ENCODE peak calls at places on chromosomes 13 and 19, in seven cellular contexts. N, T, W, A, D, P and K are unnamed samples.

GRCh38 chr13:77876176-77876575 is 42.5 kb downstream of the EDNRB start:
- DNase-seq in N (no peak), T (no peak), W (no peak), A (no peak), D (no peak), P (no peak), K (no peak)

GRCh38 chr13:52010890-52011689 is at the start of gene ATP7B:
- DNase-seq in N (peak), T (no peak), W (no peak), A (peak), D (peak), P (peak), K (no peak)

GRCh38 chr13:25112856-25113255 is 16.9 kb downstream of the PABPC3 start:
- DNase-seq in N (no peak), T (no peak), W (no peak), A (no peak), D (no peak), P (no peak), K (no peak)

GRCh38 chr19:13839193-13839937 is 37.6 kb upstream of the NANOS3 start:
- DNase-seq in N (peak), T (peak), W (no peak), A (no peak), D (peak), P (peak), K (peak)

GRCh38 chr19:9323557-9323918 is 441 bp upstream of the ZNF559 start:
- DNase-seq in N (no peak), T (peak), W (peak), A (peak), D (peak), P (peak), K (peak)

GRCh38 chr19:47608908-47609879 is at the start of gene BICRA:
- DNase-seq in N (peak), T (no peak), W (no peak), A (peak), D (peak), P (peak), K (peak)

GRCh38 chr19:7515471-7516226 is at the start of gene ZNF358:
- DNase-seq in N (peak), T (no peak), W (no peak), A (peak), D (peak), P (peak), K (peak)

GRCh38 chr19:40584007-40584406 is 7.3 kb downstream of the SHKBP1 start:
- DNase-seq in N (no peak), T (no peak), W (no peak), A (no peak), D (no peak), P (peak), K (no peak)

GRCh38 chr19:17202249-17202648 is 12.9 kb upstream of the USE1 start:
- DNase-seq in N (no peak), T (no peak), W (peak), A (no peak), D (no peak), P (no peak), K (no peak)

GRCh38 chr13:98495627-98496238 is 81.2 kb downstream of the STK24 start:
- DNase-seq in N (no peak), T (no peak), W (no peak), A (peak), D (no peak), P (peak), K (no peak)

GRCh38 chr19:18349524-18350128 is 9.2 kb downstream of the PGPEP1 start:
- DNase-seq in N (peak), T (no peak), W (no peak), A (peak), D (peak), P (peak), K (peak)

GRCh38 chr13:104586010-104586746 is 1520.0 kb upstream of the SLC10A2 start:
- DNase-seq in N (no peak), T (no peak), W (peak), A (no peak), D (no peak), P (no peak), K (no peak)

GRCh38 chr19:15315101-15315500 is 17.2 kb downstream of the BRD4 start:
- DNase-seq in N (no peak), T (no peak), W (no peak), A (no peak), D (no peak), P (no peak), K (no peak)

GRCh38 chr19:12782424-12783225 is 7.3 kb upstream of the HOOK2 start:
- DNase-seq in N (peak), T (no peak), W (no peak), A (no peak), D (peak), P (peak), K (peak)

GRCh38 chr13:30577381-30577780 is 40.3 kb upstream of the USPL1 start:
- DNase-seq in N (no peak), T (peak), W (peak), A (peak), D (no peak), P (no peak), K (no peak)

GRCh38 chr19:39078436-39079200 is 5.5 kb upstream of the ACP7 start:
- DNase-seq in N (no peak), T (no peak), W (peak), A (peak), D (no peak), P (no peak), K (no peak)

GRCh38 chr13:62710766-62711165 is 1295.1 kb upstream of the PCDH20 start:
- DNase-seq in N (no peak), T (no peak), W (no peak), A (no peak), D (no peak), P (no peak), K (no peak)

GRCh38 chr13:91174886-91175501 is 172.5 kb upstream of the MIR17HG start:
- DNase-seq in N (no peak), T (no peak), W (no peak), A (no peak), D (no peak), P (no peak), K (no peak)

GRCh38 chr19:36215276-36216171 is 618 bp downstream of the ZNF146 start:
- DNase-seq in N (no peak), T (no peak), W (no peak), A (no peak), D (no peak), P (peak), K (no peak)

GRCh38 chr19:50607874-50608785 is 31.6 kb downstream of the SYT3 start:
- DNase-seq in N (peak), T (peak), W (peak), A (peak), D (peak), P (peak), K (no peak)

GRCh38 chr13:106047859-106048258 is 487.6 kb downstream of the EFNB2 start:
- DNase-seq in N (no peak), T (no peak), W (no peak), A (no peak), D (no peak), P (no peak), K (no peak)

GRCh38 chr13:51758691-51759090 is 45.3 kb downstream of the DHRS12 start:
- DNase-seq in N (peak), T (no peak), W (no peak), A (no peak), D (no peak), P (no peak), K (no peak)

GRCh38 chr19:44602071-44602470 is 11.3 kb upstream of the IGSF23 start:
- DNase-seq in N (no peak), T (no peak), W (no peak), A (no peak), D (no peak), P (no peak), K (no peak)

GRCh38 chr19:44605547-44605946 is 7.8 kb upstream of the IGSF23 start:
- DNase-seq in N (no peak), T (no peak), W (no peak), A (no peak), D (no peak), P (no peak), K (no peak)

GRCh38 chr19:44600466-44600865 is 12.9 kb upstream of the IGSF23 start:
- DNase-seq in N (no peak), T (no peak), W (no peak), A (no peak), D (no peak), P (no peak), K (no peak)

GRCh38 chr19:44604241-44604640 is 9.1 kb upstream of the IGSF23 start:
- DNase-seq in N (no peak), T (no peak), W (no peak), A (no peak), D (no peak), P (no peak), K (no peak)

GRCh38 chr19:44603201-44603945 is 10.0 kb upstream of the IGSF23 start:
- DNase-seq in N (no peak), T (no peak), W (no peak), A (no peak), D (no peak), P (no peak), K (peak)
- TF ChIP-seq JUND in N (no peak), T (no peak), W (no peak), A (no peak), D (no peak), P (peak), K (no peak)

DNA sequence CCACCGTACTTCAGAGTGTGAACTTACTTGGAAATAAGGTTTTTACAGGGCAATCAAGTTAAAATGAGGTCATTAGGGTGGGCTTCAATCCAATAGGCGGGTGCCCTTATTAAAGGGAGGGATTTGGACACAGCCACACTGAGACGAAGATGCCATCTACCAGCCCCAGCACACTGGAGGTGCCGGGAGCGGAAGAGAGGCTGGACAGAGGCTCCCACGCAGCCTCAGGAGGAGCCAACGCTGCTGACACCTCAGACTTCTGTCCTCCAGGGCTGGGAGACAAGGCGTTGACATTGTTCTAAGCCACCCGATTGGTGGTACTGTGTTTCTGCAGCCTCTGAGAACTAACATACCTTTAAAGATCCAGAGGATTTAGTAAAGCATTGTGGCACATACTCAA is 12.6 kb upstream of the RAB20 start:
- DNase-seq in N (no peak), T (no peak), W (no peak), A (no peak), D (no peak), P (no peak), K (no peak)
- TF ChIP-seq JUND in N (no peak), T (no peak), W (no peak), A (no peak), D (no peak), P (no peak), K (no peak)

DNA sequence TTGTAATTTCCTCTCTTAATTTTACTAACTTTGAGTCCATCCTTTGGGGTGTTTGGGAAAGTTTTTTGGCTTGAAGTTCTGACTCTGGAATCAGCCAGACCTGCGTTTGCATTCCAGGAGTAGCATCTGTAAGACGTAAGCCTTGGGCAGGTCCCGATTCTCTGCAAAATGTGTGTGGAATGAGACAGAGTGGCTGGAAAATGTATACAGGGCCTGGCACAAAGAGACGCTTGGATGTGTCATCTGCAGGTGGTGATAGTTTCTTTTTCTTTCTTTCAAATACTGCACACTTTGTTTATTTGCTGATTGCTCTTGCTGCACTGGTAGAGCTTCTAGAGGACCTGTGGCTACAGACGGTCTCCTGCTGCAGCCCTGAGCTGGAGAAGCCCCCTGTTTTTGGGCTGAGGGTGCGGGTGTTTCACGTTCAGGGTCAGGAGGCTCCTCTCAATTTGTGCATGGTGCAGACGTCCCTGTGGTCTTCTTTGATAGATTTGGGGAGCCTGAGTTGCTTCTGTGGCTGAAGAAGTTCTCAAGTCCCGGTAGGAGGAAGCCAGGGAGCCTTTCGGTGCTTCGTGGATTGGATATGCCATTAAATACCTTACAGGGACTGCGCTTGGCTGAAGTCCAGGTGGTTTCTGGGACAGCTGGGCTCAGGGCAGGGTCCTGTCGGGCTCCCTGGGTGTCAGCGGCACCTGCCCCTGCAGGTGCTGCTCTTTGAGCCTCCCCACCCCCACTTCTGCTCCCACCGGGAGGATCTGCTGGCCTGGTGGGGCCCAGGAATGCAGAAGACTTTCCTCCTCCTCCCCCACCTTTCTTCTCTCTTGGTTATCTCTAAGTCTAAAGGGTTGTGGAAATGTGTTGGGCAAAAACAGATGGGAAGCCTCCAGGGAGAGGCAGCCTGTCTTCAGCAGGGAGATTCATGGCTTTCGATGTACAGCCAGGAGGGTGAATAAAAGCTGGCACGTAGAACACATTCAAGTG is 44.1 kb upstream of the GAS6 start:
- DNase-seq in N (no peak), T (no peak), W (no peak), A (no peak), D (no peak), P (no peak), K (no peak)
- TF ChIP-seq JUND in N (no peak), T (no peak), W (no peak), A (no peak), D (no peak), P (peak), K (no peak)

GRCh38 chr19:347946-348861 is 3.6 kb upstream of the MIER2 start:
- DNase-seq in N (no peak), T (no peak), W (no peak), A (peak), D (no peak), P (no peak), K (no peak)
- TF ChIP-seq JUND in N (no peak), T (no peak), W (no peak), A (no peak), D (no peak), P (no peak), K (no peak)

DNA sequence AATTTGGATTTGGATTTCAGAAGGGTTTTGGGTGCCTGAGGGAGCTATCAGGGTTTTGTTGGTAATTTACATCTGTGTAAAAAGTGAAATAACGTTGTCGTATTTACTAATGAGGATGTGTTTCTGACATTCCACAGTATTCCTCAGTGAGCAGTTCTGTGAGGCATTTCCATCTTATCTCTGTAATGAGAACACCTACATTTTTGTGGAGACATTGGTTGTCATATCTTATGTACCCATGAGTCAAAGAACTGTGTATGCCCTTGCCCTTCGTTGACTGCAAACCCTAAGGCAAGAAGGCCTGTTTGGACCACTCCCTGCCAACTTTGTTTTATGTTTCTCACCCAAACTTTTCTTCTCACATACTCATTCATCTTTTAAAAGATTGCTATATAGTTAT is 14.2 kb upstream of the IL17D start:
- DNase-seq in N (no peak), T (no peak), W (no peak), A (no peak), D (no peak), P (no peak), K (no peak)
- TF ChIP-seq JUND in N (no peak), T (no peak), W (no peak), A (no peak), D (no peak), P (no peak), K (no peak)

GRCh38 chr13:110272227-110272626 is 34.7 kb downstream of the COL4A1 start:
- DNase-seq in N (peak), T (no peak), W (no peak), A (no peak), D (no peak), P (no peak), K (no peak)

GRCh38 chr13:110274687-110275086 is 32.3 kb downstream of the COL4A1 start:
- DNase-seq in N (peak), T (no peak), W (no peak), A (no peak), D (no peak), P (no peak), K (no peak)

GRCh38 chr13:110271313-110271712 is 35.6 kb downstream of the COL4A1 start:
- DNase-seq in N (peak), T (no peak), W (no peak), A (no peak), D (no peak), P (no peak), K (no peak)

GRCh38 chr13:110273254-110273653 is 33.7 kb downstream of the COL4A1 start:
- DNase-seq in N (no peak), T (no peak), W (no peak), A (no peak), D (no peak), P (no peak), K (no peak)

DNA sequence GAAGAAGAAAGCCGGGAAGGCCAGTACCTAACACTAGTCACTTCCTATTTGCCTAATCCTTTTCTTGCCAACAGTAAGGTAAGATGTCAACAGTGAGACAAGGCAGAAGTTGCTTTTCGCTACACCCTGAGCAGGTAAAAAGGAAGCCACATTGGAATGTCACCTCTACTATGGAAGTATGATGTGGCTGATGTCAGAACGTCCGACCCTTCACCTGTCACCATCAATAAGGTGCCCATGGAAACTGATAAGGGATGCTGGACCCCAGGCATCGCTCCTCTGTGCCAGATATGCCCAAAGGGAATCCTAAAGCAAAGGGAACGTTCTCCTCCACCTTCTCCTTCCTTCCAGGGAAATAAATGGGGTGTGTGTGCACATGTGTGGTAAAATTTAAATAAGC is 34.3 kb downstream of the COL4A1 start:
- DNase-seq in N (no peak), T (no peak), W (no peak), A (no peak), D (no peak), P (no peak), K (no peak)
- TF ChIP-seq JUND in N (no peak), T (no peak), W (no peak), A (no peak), D (no peak), P (no peak), K (no peak)

DNA sequence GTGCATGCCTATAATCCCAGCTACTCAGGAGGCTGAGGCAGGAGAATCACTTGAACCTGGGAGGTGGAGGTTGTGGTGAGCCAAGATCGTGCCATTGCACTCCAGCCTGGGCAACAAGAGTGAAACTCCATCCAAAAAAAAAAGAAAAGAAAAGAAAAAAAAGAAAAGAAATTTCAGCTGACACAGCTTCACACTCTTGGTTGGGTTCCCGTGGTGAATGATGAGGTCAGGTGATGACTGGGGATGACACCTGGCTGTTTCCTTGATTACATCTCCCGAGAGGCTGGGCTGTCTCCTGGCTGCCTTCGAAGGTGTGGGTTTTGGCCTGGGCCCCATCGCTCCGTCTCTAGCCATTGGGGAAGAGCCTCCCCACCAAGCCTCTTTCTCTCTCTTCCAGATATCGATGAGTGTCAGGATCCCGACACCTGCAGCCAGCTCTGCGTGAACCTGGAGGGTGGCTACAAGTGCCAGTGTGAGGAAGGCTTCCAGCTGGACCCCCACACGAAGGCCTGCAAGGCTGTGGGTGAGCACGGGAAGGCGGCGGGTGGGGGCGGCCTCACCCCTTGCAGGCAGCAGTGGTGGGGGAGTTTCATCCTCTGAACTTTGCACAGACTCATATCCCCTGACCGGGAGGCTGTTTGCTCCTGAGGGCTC is 22.0 kb downstream of the LDLR start:
- DNase-seq in N (no peak), T (no peak), W (no peak), A (no peak), D (peak), P (no peak), K (no peak)
- TF ChIP-seq JUND in N (no peak), T (no peak), W (no peak), A (no peak), D (no peak), P (no peak), K (no peak)

GRCh38 chr19:54600228-54600627 is 6.8 kb downstream of the LILRA1 start:
- DNase-seq in N (no peak), T (no peak), W (no peak), A (no peak), D (no peak), P (no peak), K (no peak)
- TF ChIP-seq JUND in N (no peak), T (no peak), W (no peak), A (no peak), D (no peak), P (no peak), K (no peak)